ENCODE peak calls at places on chromosomes 13 and 19, in seven cellular contexts. Q, N, V, F, R, X and K are unnamed samples.

GRCh38 chr13:21365574-21365973 is 93.5 kb downstream of the ZDHHC20 start:
- DNase-seq in Q (peak; percentile 2), N (no peak), V (no peak), R (no peak), F (no peak), X (no peak), K (no peak)

GRCh38 chr19:49468199-49468598 is 5.8 kb upstream of the FLT3LG start:
- DNase-seq in V (no peak), N (no peak), R (no peak), Q (no peak), X (no peak), F (no peak), K (no peak)

GRCh38 chr19:5127710-5128109 is 158.8 kb downstream of the KDM4B start:
- DNase-seq in N (peak; percentile 79), V (no peak), F (no peak), R (no peak), Q (no peak), X (no peak), K (no peak)

GRCh38 chr13:67147257-67148218 is 82.6 kb downstream of the PCDH9 start:
- DNase-seq in V (no peak), X (no peak), N (no peak), F (no peak), Q (no peak), R (no peak), K (peak; percentile 29)

GRCh38 chr13:71464673-71465072 is 402.3 kb downstream of the DACH1 start:
- DNase-seq in N (no peak), X (no peak), Q (no peak), V (no peak), R (no peak), F (no peak), K (peak; percentile 33)

GRCh38 chr19:55550321-55550650 is 4.9 kb upstream of the SBK3 start:
- DNase-seq in V (no peak), Q (no peak), N (no peak), R (no peak), F (no peak), X (no peak), K (no peak)

GRCh38 chr19:14248578-14249011 is 42.6 kb upstream of the ADGRL1 start:
- DNase-seq in V (peak; percentile 28), X (no peak), F (peak; percentile 93), N (peak; percentile 27), R (peak; percentile 35), Q (no peak), K (peak; percentile 52)

GRCh38 chr19:44603201-44603945 is 10.0 kb upstream of the IGSF23 start:
- DNase-seq in F (no peak), R (peak; percentile 36), X (no peak), Q (no peak), V (no peak), N (no peak), K (no peak)

GRCh38 chr19:16070366-16070990 is 5.8 kb upstream of the TPM4 start:
- DNase-seq in F (no peak), N (peak; percentile 92), Q (peak; percentile 82), X (peak; percentile 59), V (peak; percentile 94), R (peak; percentile 70), K (no peak)

GRCh38 chr19:43425567-43426392 is 11.1 kb downstream of the TEX101 start:
- DNase-seq in N (peak; percentile 7), F (peak; percentile 50), V (no peak), X (no peak), R (no peak), Q (no peak), K (no peak)